ENCODE peak calls at places on chromosomes 7 and 10, in four cellular contexts. One of them, this sample, is unnamed.

GRCh38 chr7:105388373-105389089 is at the start of gene SRPK2:
- DNase-seq in esophagus muscularis mucosa: peak; percentile 92
- DNase-seq in prostate gland: peak; percentile 77
- DNase-seq in A549: peak; percentile 78
- DNase-seq in this sample: peak; percentile 88

GRCh38 chr10:7199152-7199760 is 211.6 kb downstream of the SFMBT2 start:
- DNase-seq in esophagus muscularis mucosa: no peak
- DNase-seq in A549: no peak
- DNase-seq in prostate gland: no peak
- DNase-seq in this sample: no peak

GRCh38 chr7:116522247-116522646 is 2.6 kb upstream of the CAV1 start:
- DNase-seq in esophagus muscularis mucosa: no peak
- DNase-seq in prostate gland: no peak
- DNase-seq in A549: no peak
- DNase-seq in this sample: no peak

GRCh38 chr10:132448248-132448731 is 51.3 kb downstream of the PWWP2B start:
- DNase-seq in prostate gland: no peak
- DNase-seq in esophagus muscularis mucosa: no peak
- DNase-seq in A549: peak; percentile 66
- DNase-seq in this sample: peak; percentile 85

GRCh38 chr7:141220263-141220662 is 146.4 kb downstream of the TMEM178B start:
- DNase-seq in A549: peak; percentile 13
- DNase-seq in esophagus muscularis mucosa: no peak
- DNase-seq in prostate gland: no peak
- DNase-seq in this sample: no peak

GRCh38 chr10:6071181-6072175 is 9.3 kb upstream of the IL2RA start:
- DNase-seq in esophagus muscularis mucosa: no peak
- DNase-seq in A549: no peak
- DNase-seq in prostate gland: no peak
- DNase-seq in this sample: peak; percentile 9

GRCh38 chr7:1361016-1361755 is 98.1 kb downstream of the MICALL2 start:
- DNase-seq in A549: no peak
- DNase-seq in esophagus muscularis mucosa: no peak
- DNase-seq in prostate gland: no peak
- DNase-seq in this sample: peak; percentile 3

GRCh38 chr7:100598425-100598824 is 3.7 kb upstream of the PCOLCE start:
- DNase-seq in A549: no peak
- DNase-seq in esophagus muscularis mucosa: no peak
- DNase-seq in prostate gland: no peak
- DNase-seq in this sample: no peak

GRCh38 chr7:77657427-77658331 is 38.6 kb upstream of the RSBN1L start:
- DNase-seq in esophagus muscularis mucosa: no peak
- DNase-seq in A549: peak; percentile 32
- DNase-seq in prostate gland: peak; percentile 49
- DNase-seq in this sample: no peak

DNA sequence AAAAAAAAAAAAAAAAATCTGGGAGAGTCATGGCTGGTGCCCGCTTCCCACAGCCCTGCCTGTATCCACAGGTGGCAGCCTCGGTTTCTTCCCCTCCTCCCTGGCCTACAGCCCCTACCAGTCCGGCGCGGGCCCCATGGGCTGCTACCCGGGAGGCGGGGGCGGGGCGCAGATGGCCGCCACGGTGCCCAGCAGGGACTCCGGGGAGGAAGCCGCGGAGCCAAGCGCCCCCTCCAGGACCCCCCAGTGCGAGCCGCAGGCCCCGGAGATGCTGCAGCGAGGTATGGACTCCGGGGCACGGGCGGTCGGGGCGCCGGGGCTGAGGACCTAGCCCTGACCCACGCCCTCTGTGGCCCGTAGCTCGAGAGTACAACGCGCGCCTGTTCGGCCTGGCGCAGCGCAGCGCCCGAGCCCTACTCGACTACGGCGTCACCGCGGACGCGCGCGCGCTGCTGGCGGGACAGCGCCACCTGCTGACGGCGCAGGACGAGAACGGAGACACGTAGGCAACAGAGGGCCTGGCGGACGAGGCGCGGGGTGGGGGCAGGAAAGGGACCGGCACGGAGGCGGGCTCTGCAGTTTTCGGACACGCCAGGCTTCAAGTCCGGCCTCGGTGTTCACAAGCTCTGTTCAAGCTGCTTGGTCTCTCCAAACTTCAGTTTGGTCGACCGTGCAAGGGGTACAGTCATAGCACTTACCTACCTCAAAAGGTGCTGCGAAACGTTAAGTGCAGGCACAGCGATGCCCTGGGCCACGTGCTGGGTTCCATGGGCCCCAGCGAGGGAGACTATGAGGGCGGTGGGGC is 3.9 kb downstream of the NFKB2 start:
- DNase-seq in prostate gland: peak; percentile 85
- DNase-seq in A549: peak; percentile 79
- DNase-seq in esophagus muscularis mucosa: peak; percentile 95
- DNase-seq in this sample: peak; percentile 93
- TF ChIP-seq POLR2A in prostate gland: peak; percentile 73
- TF ChIP-seq POLR2A in A549: peak; percentile 58
- TF ChIP-seq POLR2A in esophagus muscularis mucosa: no peak
- TF ChIP-seq POLR2A in this sample: peak; percentile 43

DNA sequence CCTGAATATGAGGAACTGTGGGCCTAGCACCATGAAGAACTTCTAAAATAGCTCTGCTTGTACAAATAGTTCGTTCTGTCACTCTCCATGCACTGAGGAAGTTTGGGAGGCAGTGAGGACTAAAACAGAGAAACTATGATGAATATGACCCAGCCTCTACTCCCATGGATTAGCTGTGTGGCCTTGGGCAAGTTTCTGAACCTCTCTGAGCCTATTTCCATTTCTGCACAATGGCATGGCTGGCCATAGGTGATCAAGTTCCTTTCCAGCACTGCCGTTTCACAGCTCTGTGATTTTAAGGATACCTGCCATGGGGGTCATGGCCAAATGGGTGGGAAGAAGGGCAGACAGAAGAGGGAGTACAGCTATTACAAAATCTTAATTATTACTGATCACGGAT is 57.6 kb downstream of the SORBS1 start:
- DNase-seq in A549: no peak
- DNase-seq in prostate gland: no peak
- DNase-seq in esophagus muscularis mucosa: no peak
- DNase-seq in this sample: no peak
- H3K27ac ChIP-seq in A549: no peak overlapping the region
- H3K27ac ChIP-seq in prostate gland: peak overlapping the region; percentile 65
- H3K27ac ChIP-seq in esophagus muscularis mucosa: peak overlapping the region; percentile 91
- H3K27ac ChIP-seq in this sample: peak overlapping the region; percentile 61

GRCh38 chr10:26983156-26983555 is 117.1 kb downstream of the ANKRD26 start:
- DNase-seq in prostate gland: no peak
- DNase-seq in esophagus muscularis mucosa: no peak
- DNase-seq in A549: no peak
- DNase-seq in this sample: no peak

GRCh38 chr10:26982058-26982457 is 118.2 kb downstream of the ANKRD26 start:
- DNase-seq in A549: no peak
- DNase-seq in esophagus muscularis mucosa: no peak
- DNase-seq in prostate gland: no peak
- DNase-seq in this sample: no peak

GRCh38 chr10:26987851-26988250 is 112.4 kb downstream of the ANKRD26 start:
- DNase-seq in prostate gland: no peak
- DNase-seq in A549: no peak
- DNase-seq in esophagus muscularis mucosa: peak; percentile 50
- DNase-seq in this sample: no peak
- TF ChIP-seq CTCF in prostate gland: no peak
- TF ChIP-seq CTCF in A549: no peak
- TF ChIP-seq CTCF in esophagus muscularis mucosa: no peak
- TF ChIP-seq CTCF in this sample: no peak

GRCh38 chr10:110507303-110507702 is 9.6 kb downstream of the DUSP5 start:
- DNase-seq in esophagus muscularis mucosa: no peak
- DNase-seq in A549: no peak
- DNase-seq in prostate gland: no peak
- DNase-seq in this sample: no peak
- TF ChIP-seq POLR2A in esophagus muscularis mucosa: no peak
- TF ChIP-seq POLR2A in A549: no peak
- TF ChIP-seq POLR2A in prostate gland: no peak
- TF ChIP-seq POLR2A in this sample: no peak

GRCh38 chr10:91596821-91597396 is 36.0 kb downstream of the PPP1R3C start:
- DNase-seq in prostate gland: no peak
- DNase-seq in A549: no peak
- DNase-seq in esophagus muscularis mucosa: no peak
- DNase-seq in this sample: no peak
- H3K27ac ChIP-seq in prostate gland: peak overlapping the region; percentile 51
- H3K27ac ChIP-seq in A549: peak overlapping the region; percentile 94
- H3K27ac ChIP-seq in esophagus muscularis mucosa: peak overlapping the region; percentile 75
- H3K27ac ChIP-seq in this sample: no peak overlapping the region

DNA sequence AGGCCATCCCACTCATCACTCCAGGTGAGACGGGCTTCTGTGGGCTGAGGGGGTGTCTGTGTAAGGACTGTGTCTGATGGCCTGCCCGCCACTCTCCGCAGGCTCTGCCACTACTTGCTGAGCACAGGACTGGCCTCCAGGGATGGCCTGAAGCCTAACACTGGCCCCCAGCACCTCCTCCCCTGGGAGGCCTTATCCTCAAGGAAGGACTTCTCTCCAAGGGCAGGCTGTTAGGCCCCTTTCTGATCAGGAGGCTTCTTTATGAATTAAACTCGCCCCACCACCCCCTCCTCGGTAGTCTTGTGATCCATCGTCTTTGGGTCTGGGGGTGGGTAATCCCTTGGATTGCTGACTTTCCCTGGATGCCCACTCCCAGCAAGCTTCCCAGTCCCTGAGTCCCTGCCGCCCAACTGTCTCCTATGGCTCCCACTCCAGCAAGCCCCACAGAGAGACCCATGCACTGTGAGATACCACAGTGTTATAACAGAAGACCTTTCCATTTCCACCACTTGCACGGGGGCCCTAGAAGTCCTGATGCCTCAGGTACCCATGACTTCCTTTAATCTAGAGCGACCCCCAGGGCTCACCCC is 4.7 kb downstream of the FXYD4 start:
- DNase-seq in A549: no peak
- DNase-seq in esophagus muscularis mucosa: no peak
- DNase-seq in prostate gland: no peak
- DNase-seq in this sample: peak; percentile 14
- TF ChIP-seq CTCF in A549: no peak
- TF ChIP-seq CTCF in esophagus muscularis mucosa: no peak
- TF ChIP-seq CTCF in prostate gland: no peak
- TF ChIP-seq CTCF in this sample: no peak

GRCh38 chr10:86225098-86225782 is 141.4 kb downstream of the GRID1 start:
- DNase-seq in esophagus muscularis mucosa: no peak
- DNase-seq in A549: peak; percentile 32
- DNase-seq in prostate gland: no peak
- DNase-seq in this sample: no peak

GRCh38 chr10:86226016-86226415 is 140.6 kb downstream of the GRID1 start:
- DNase-seq in esophagus muscularis mucosa: no peak
- DNase-seq in prostate gland: no peak
- DNase-seq in A549: no peak
- DNase-seq in this sample: no peak

GRCh38 chr10:86224354-86225097 is 142.1 kb downstream of the GRID1 start:
- DNase-seq in esophagus muscularis mucosa: no peak
- DNase-seq in A549: no peak
- DNase-seq in prostate gland: no peak
- DNase-seq in this sample: no peak

GRCh38 chr10:86227501-86228258 is 138.9 kb downstream of the GRID1 start:
- DNase-seq in esophagus muscularis mucosa: no peak
- DNase-seq in A549: no peak
- DNase-seq in prostate gland: no peak
- DNase-seq in this sample: no peak

GRCh38 chr10:86226801-86227201 is 139.8 kb downstream of the GRID1 start:
- DNase-seq in A549: no peak
- DNase-seq in esophagus muscularis mucosa: no peak
- DNase-seq in prostate gland: no peak
- DNase-seq in this sample: peak; percentile 25
- TF ChIP-seq POLR2A in A549: no peak
- TF ChIP-seq POLR2A in esophagus muscularis mucosa: no peak
- TF ChIP-seq POLR2A in prostate gland: no peak
- TF ChIP-seq POLR2A in this sample: no peak

DNA sequence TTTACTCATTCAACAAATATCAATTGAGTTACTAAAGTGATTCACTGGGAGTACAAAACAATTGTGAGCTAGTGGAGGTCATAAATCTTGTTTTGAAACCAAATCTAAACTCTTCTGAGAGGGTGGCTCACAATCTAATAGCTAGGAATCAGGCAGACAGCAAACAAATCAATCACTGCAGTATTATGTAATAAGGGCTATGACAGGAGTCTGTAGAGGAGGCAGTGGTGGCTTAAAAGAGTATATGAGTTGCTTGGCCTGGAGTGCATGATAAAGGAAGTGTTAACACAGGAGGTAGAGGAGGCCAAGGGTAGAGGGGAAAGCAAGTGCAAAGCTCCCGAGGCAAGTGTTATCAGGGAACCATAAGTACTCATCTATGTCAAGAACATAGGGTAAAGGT is 16.5 kb downstream of the MYPN start:
- DNase-seq in A549: no peak
- DNase-seq in esophagus muscularis mucosa: no peak
- DNase-seq in prostate gland: no peak
- DNase-seq in this sample: no peak
- H3K27ac ChIP-seq in A549: peak overlapping the region; percentile 33
- H3K27ac ChIP-seq in esophagus muscularis mucosa: no peak overlapping the region
- H3K27ac ChIP-seq in prostate gland: no peak overlapping the region
- H3K27ac ChIP-seq in this sample: no peak overlapping the region

This sample was measured in right lobe of liver.